ENCODE peak calls at places on chromosomes 4 and X, in six cellular contexts. Y is G401, B is NCI-H460, M is RPMI7951, X is cerebellar cortex, P is T-helper 9 cell. W is an unnamed sample.

GRCh38 chrX:64739792-64740378 is 236.4 kb downstream of the ZC4H2 start:
- DNase-seq in Y (no peak), B (no peak), M (no peak), X (no peak), P (no peak), W (peak)

GRCh38 chrX:131801911-131802310 is 221.2 kb upstream of the STK26 start:
- DNase-seq in Y (no peak), B (no peak), M (no peak), X (no peak), P (no peak), W (no peak)

GRCh38 chr4:98929341-98930267 is 671 bp upstream of the EIF4E start:
- DNase-seq in Y (peak), B (peak), M (peak), X (peak), P (peak), W (peak)

GRCh38 chrX:155967653-155968052 is 29.8 kb upstream of the IL9R start:
- DNase-seq in Y (no peak), B (no peak), M (no peak), X (no peak), P (no peak), W (no peak)

GRCh38 chr4:101337688-101338087 is 9.6 kb downstream of the PPP3CA start:
- DNase-seq in Y (peak), B (no peak), M (peak), X (peak), P (no peak), W (no peak)

GRCh38 chr4:153676491-153676890 is 7.6 kb upstream of the TLR2 start:
- DNase-seq in Y (no peak), B (no peak), M (peak), X (no peak), P (no peak), W (no peak)

GRCh38 chr4:8595237-8596087 is 2.9 kb downstream of the CPZ start:
- DNase-seq in Y (no peak), B (no peak), M (no peak), X (no peak), P (no peak), W (no peak)

GRCh38 chr4:38462659-38463058 is 201.3 kb upstream of the KLF3 start:
- DNase-seq in Y (no peak), B (no peak), M (no peak), X (no peak), P (no peak), W (no peak)

GRCh38 chr4:159608434-159608833 is 505.6 kb downstream of the RAPGEF2 start:
- DNase-seq in Y (peak), B (no peak), M (peak), X (peak), P (no peak), W (peak)

GRCh38 chr4:109662786-109663185 is 40.5 kb downstream of the CASP6 start:
- DNase-seq in Y (no peak), B (no peak), M (no peak), X (no peak), P (no peak), W (no peak)

GRCh38 chr4:124414641-124415040 is 297.9 kb downstream of the ANKRD50 start:
- DNase-seq in Y (no peak), B (no peak), M (peak), X (no peak), P (no peak), W (no peak)

GRCh38 chrX:8139713-8140112 is 31.4 kb downstream of the VCX2 start:
- DNase-seq in Y (no peak), B (no peak), M (no peak), X (no peak), P (no peak), W (no peak)

GRCh38 chr4:121697626-121698025 is 846 bp upstream of the ANXA5 start:
- DNase-seq in Y (no peak), B (no peak), M (no peak), X (no peak), P (no peak), W (no peak)

GRCh38 chrX:46589977-46590723 is 16.6 kb downstream of the CHST7 start:
- DNase-seq in Y (no peak), B (no peak), M (peak), X (no peak), P (no peak), W (no peak)

GRCh38 chr4:5206391-5206790 is 155.1 kb downstream of the STK32B start:
- DNase-seq in Y (no peak), B (no peak), M (peak), X (no peak), P (no peak), W (peak)

GRCh38 chr4:83855044-83855443 is 319.1 kb downstream of the GPAT3 start:
- DNase-seq in Y (no peak), B (no peak), M (peak), X (no peak), P (no peak), W (peak)

GRCh38 chr4:100504086-100504874 is 13.5 kb downstream of the EMCN start:
- DNase-seq in Y (no peak), B (no peak), M (no peak), X (no peak), P (no peak), W (no peak)

GRCh38 chrX:113275769-113276168 is 435.1 kb upstream of the AMOT start:
- DNase-seq in Y (no peak), B (no peak), M (no peak), X (no peak), P (no peak), W (no peak)

GRCh38 chr4:56656346-56656643 is 24.8 kb downstream of the HOPX start:
- DNase-seq in Y (no peak), B (no peak), M (no peak), X (no peak), P (peak), W (no peak)

GRCh38 chr4:155807021-155807420 is 48.2 kb downstream of the GUCY1B1 start:
- DNase-seq in Y (no peak), B (no peak), M (peak), X (no peak), P (no peak), W (no peak)